ENCODE peak calls at places on chromosomes 6 and 20, in nine cellular contexts. Y is left ventricle myocardium inferior, F is caudate nucleus, L is upper lobe of left lung, R is Peyer's patch, O is A549, E is GM23248, X is pancreas, K is upper lobe of right lung. H is an unnamed sample.

GRCh38 chr6:90472716-90473115 is 114.2 kb downstream of the MAP3K7 start:
- DNase-seq in E (no peak), X (no peak), L (no peak), K (no peak), Y (no peak), O (no peak), R (no peak), F (no peak), H (no peak)

GRCh38 chr6:135481786-135482369 is 15.7 kb downstream of the AHI1 start:
- DNase-seq in X (no peak), O (no peak), F (no peak), E (peak), K (no peak), R (no peak), Y (no peak), L (no peak), H (no peak)

GRCh38 chr6:101779051-101779844 is 385.7 kb downstream of the GRIK2 start:
- DNase-seq in E (peak), K (no peak), R (no peak), O (no peak), Y (no peak), L (no peak), X (no peak), F (no peak), H (no peak)

GRCh38 chr20:5642155-5642981 is 107.8 kb upstream of the SHLD1 start:
- DNase-seq in L (peak), K (no peak), Y (peak), E (peak), O (no peak), F (no peak), X (no peak), R (no peak), H (no peak)

GRCh38 chr6:167866642-167867041 is 39.9 kb downstream of the AFDN start:
- DNase-seq in O (no peak), E (no peak), L (no peak), X (no peak), Y (no peak), F (no peak), K (no peak), R (no peak), H (no peak)

GRCh38 chr20:31565699-31566331 is 39.3 kb upstream of the ID1 start:
- DNase-seq in X (no peak), F (no peak), E (no peak), R (peak), L (no peak), Y (no peak), O (peak), K (no peak), H (no peak)

GRCh38 chr6:148440877-148441453 is 98.3 kb downstream of the SASH1 start:
- DNase-seq in F (no peak), L (peak), X (peak), K (peak), E (peak), R (peak), Y (peak), O (peak), H (peak)

GRCh38 chr6:146358341-146359046 is 185.1 kb upstream of the RAB32 start:
- DNase-seq in E (peak), K (no peak), F (no peak), L (no peak), O (peak), X (no peak), R (no peak), Y (no peak), H (no peak)

GRCh38 chr6:83708970-83709747 is at the start of gene SNAP91:
- DNase-seq in E (no peak), X (no peak), F (peak), Y (no peak), O (peak), L (no peak), K (peak), R (no peak), H (peak)

GRCh38 chr6:33949111-33949510 is 145.3 kb upstream of the MLN start:
- DNase-seq in R (no peak), K (no peak), L (no peak), Y (no peak), X (no peak), O (no peak), F (no peak), E (no peak), H (no peak)

GRCh38 chr20:3753501-3754257 is 13.9 kb downstream of the ADISSP start:
- DNase-seq in Y (no peak), L (no peak), X (no peak), E (peak), F (no peak), R (no peak), K (no peak), O (no peak), H (no peak)

GRCh38 chr20:2610941-2611720 is 41.3 kb upstream of the NOP56 start:
- DNase-seq in O (no peak), X (no peak), R (no peak), E (no peak), L (no peak), Y (no peak), F (no peak), K (no peak), H (no peak)

GRCh38 chr6:99119109-99120031 is 171.6 kb upstream of the FBXL4 start:
- DNase-seq in R (peak), X (no peak), O (peak), Y (no peak), E (peak), K (no peak), L (no peak), F (no peak), H (peak)

GRCh38 chr20:22617160-22617559 is 32.8 kb upstream of the FOXA2 start:
- DNase-seq in R (no peak), L (peak), E (no peak), O (peak), K (peak), F (no peak), X (peak), Y (no peak), H (no peak)

GRCh38 chr6:152301021-152301805 is 335.9 kb downstream of the SYNE1 start:
- DNase-seq in K (no peak), X (no peak), E (no peak), Y (no peak), L (no peak), R (no peak), F (no peak), O (no peak), H (no peak)

GRCh38 chr6:152300517-152300916 is 336.6 kb downstream of the SYNE1 start:
- DNase-seq in Y (no peak), E (no peak), F (no peak), L (no peak), R (no peak), X (no peak), K (no peak), O (no peak), H (no peak)

GRCh38 chr6:152298055-152298647 is 339.0 kb downstream of the SYNE1 start:
- DNase-seq in O (no peak), L (no peak), Y (no peak), E (no peak), R (no peak), X (no peak), F (no peak), K (no peak), H (no peak)

GRCh38 chr6:152296648-152297376 is 340.4 kb downstream of the SYNE1 start:
- DNase-seq in L (no peak), K (no peak), E (peak), R (no peak), F (no peak), O (no peak), Y (no peak), X (no peak), H (no peak)

DNA sequence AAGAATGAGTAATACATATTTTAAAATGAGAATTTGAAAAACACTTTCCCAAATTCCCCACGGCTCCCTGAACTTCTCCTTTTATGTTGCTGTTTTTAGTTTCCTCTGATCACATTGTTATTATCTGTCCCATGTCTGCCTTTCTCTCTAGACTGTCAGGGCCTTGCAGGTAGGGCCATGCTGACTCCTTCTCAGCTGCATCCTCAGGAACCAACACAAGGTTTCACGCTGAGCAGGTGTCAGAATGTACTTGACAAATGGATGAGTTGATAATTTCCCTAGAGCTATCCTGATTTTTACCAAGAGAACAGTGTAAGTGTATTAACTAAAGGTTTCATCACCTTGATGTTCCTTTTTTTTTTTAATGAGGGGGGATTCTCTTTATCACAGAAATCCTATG is 337.8 kb downstream of the SYNE1 start:
- DNase-seq in F (no peak), E (no peak), X (no peak), L (no peak), R (no peak), O (no peak), K (no peak), Y (no peak), H (no peak)
- H3K27ac ChIP-seq in F (no peak), E (no peak), X (no peak), L (no peak), R (no peak), O (no peak), K (no peak), Y (peak), H (no peak)

GRCh38 chr6:6331393-6331792 is 10.9 kb upstream of the F13A1 start:
- DNase-seq in F (no peak), L (no peak), O (no peak), K (no peak), R (no peak), X (no peak), E (no peak), Y (no peak), H (no peak)
- H3K27ac ChIP-seq in F (no peak), L (no peak), O (no peak), K (no peak), R (no peak), X (no peak), E (no peak), Y (peak), H (no peak)

DNA sequence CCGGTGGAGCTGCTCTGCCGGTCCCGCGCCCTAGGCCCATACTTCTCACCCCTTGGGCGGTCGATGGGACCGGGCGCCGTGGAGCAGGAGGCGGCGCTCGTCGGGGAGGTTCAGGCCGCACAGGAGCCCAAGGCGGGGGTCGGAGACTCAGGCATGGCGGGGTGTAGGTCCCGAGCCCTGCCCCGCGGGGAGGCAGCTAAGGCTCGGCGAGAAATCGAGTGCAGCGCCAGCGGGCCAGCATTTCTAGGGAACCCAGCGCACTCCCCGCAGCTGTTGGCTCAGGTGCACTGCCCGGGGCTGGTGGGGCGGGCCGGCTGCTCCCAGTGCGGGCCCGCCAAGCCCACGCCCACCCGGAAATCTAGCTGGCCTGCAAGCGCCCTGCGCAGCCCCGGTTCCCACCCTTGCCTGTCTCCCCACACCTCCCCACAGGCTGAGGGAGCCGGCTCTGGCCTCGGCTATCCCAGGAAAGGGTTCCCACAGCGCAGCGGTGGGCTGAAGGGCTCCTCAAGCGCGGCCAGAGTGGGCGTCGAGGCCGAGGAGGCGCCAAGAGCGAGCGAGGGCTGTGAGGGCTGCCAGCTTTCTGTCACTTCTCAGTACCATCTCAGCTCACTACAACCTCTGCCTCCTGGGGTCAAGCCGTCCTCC is 40.2 kb upstream of the GMPR start:
- DNase-seq in E (no peak), K (no peak), X (no peak), R (no peak), L (no peak), Y (no peak), F (no peak), O (no peak), H (no peak)
- H3K27ac ChIP-seq in E (no peak), K (no peak), X (no peak), R (no peak), L (no peak), Y (no peak), F (no peak), O (no peak), H (no peak)

DNA sequence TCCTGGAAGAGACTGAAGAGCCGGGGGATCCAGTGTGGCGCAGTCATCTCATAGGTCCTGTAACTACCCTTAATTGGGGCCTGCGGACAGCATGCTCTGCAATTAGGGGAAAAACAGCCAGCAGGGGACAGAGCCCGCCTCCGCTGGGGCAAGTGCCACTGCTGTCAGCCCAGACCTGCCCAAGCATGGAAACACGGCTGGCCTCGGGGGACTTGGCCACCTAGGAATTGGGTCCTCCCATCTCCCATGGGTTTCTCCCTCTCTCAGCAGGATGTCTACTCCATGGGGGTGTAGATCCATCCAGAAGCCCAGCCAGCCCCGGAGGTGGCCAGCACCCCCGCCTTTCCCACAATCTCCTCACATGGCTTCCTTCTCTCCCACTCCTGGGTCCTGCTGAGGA is 3.6 kb downstream of the GHRH start:
- DNase-seq in E (no peak), L (no peak), K (no peak), O (no peak), X (no peak), F (no peak), Y (no peak), R (no peak), H (no peak)
- H3K27ac ChIP-seq in E (no peak), L (no peak), K (no peak), O (no peak), X (no peak), F (no peak), Y (no peak), R (no peak), H (no peak)

DNA sequence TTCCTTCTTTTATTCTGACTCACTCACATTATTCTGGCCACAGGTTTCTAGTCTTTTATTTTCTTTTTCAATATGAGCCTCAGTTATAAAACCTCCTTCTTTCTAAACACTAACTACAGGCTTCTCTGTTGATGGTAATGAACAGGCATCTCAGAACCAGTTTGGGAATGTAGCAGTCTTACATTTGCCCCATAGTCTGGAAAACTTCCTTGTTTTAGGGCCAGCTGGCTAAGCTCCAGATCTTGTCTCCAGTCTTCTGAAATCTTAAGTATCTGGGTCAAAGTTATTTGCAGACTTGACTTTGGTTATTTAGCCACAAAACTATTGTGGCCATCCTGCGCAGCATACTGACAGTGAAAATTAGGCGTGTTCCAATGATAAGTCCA is 97.1 kb upstream of the MAN1A1 start:
- DNase-seq in L (peak), Y (no peak), K (no peak), O (no peak), R (peak), F (no peak), E (peak), X (peak), H (no peak)
- H3K27ac ChIP-seq in L (peak), Y (peak), K (peak), O (no peak), R (no peak), F (peak), E (peak), X (no peak), H (no peak)